ENCODE peak calls at places on chromosomes 1 and 21, in nine cellular contexts. One of them, this sample, is unnamed.

GRCh38 chr1:223750730-223751572 is 38.6 kb downstream of the CAPN2 start:
- DNase-seq in HAP-1: no peak
- DNase-seq in kidney: no peak
- DNase-seq in NT2/D1: no peak
- DNase-seq in effector memory CD4-positive, alpha-beta T cell: no peak
- DNase-seq in psoas muscle: no peak
- DNase-seq in fibroblast of pulmonary artery: no peak
- DNase-seq in Peyer's patch: peak; percentile 42
- DNase-seq in CD8-positive, alpha-beta memory T cell: no peak
- DNase-seq in this sample: no peak

GRCh38 chr1:39640861-39641260 is 1.4 kb upstream of the HEYL start:
- DNase-seq in CD8-positive, alpha-beta memory T cell: no peak
- DNase-seq in NT2/D1: no peak
- DNase-seq in kidney: no peak
- DNase-seq in psoas muscle: no peak
- DNase-seq in fibroblast of pulmonary artery: no peak
- DNase-seq in effector memory CD4-positive, alpha-beta T cell: no peak
- DNase-seq in HAP-1: no peak
- DNase-seq in Peyer's patch: no peak
- DNase-seq in this sample: no peak

GRCh38 chr1:196960854-196961253 is 16.5 kb upstream of the CFHR5 start:
- DNase-seq in HAP-1: no peak
- DNase-seq in fibroblast of pulmonary artery: no peak
- DNase-seq in kidney: no peak
- DNase-seq in NT2/D1: no peak
- DNase-seq in effector memory CD4-positive, alpha-beta T cell: no peak
- DNase-seq in Peyer's patch: no peak
- DNase-seq in CD8-positive, alpha-beta memory T cell: no peak
- DNase-seq in psoas muscle: no peak
- DNase-seq in this sample: no peak

GRCh38 chr1:86018311-86018923 is 138.2 kb downstream of the COL24A1 start:
- DNase-seq in NT2/D1: peak; percentile 22
- DNase-seq in Peyer's patch: no peak
- DNase-seq in psoas muscle: no peak
- DNase-seq in effector memory CD4-positive, alpha-beta T cell: no peak
- DNase-seq in kidney: no peak
- DNase-seq in HAP-1: peak; percentile 53
- DNase-seq in CD8-positive, alpha-beta memory T cell: no peak
- DNase-seq in fibroblast of pulmonary artery: peak; percentile 39
- DNase-seq in this sample: peak; percentile 23

GRCh38 chr1:110040548-110040947 is 6.1 kb downstream of the STRIP1 start:
- DNase-seq in kidney: no peak
- DNase-seq in effector memory CD4-positive, alpha-beta T cell: no peak
- DNase-seq in HAP-1: no peak
- DNase-seq in Peyer's patch: no peak
- DNase-seq in CD8-positive, alpha-beta memory T cell: no peak
- DNase-seq in NT2/D1: no peak
- DNase-seq in fibroblast of pulmonary artery: no peak
- DNase-seq in psoas muscle: no peak
- DNase-seq in this sample: no peak

GRCh38 chr1:18882511-18882910 is 19.8 kb downstream of the ALDH4A1 start:
- DNase-seq in kidney: no peak
- DNase-seq in fibroblast of pulmonary artery: peak; percentile 20
- DNase-seq in HAP-1: no peak
- DNase-seq in CD8-positive, alpha-beta memory T cell: no peak
- DNase-seq in psoas muscle: no peak
- DNase-seq in NT2/D1: no peak
- DNase-seq in effector memory CD4-positive, alpha-beta T cell: no peak
- DNase-seq in Peyer's patch: no peak
- DNase-seq in this sample: peak; percentile 53

GRCh38 chr1:18047122-18047521 is 60.5 kb upstream of the IGSF21 start:
- DNase-seq in fibroblast of pulmonary artery: no peak
- DNase-seq in HAP-1: no peak
- DNase-seq in CD8-positive, alpha-beta memory T cell: no peak
- DNase-seq in psoas muscle: no peak
- DNase-seq in effector memory CD4-positive, alpha-beta T cell: no peak
- DNase-seq in NT2/D1: no peak
- DNase-seq in kidney: no peak
- DNase-seq in Peyer's patch: no peak
- DNase-seq in this sample: no peak

GRCh38 chr1:234970731-234971476 is 157.7 kb downstream of the TOMM20 start:
- DNase-seq in HAP-1: peak; percentile 29
- DNase-seq in NT2/D1: peak; percentile 71
- DNase-seq in Peyer's patch: no peak
- DNase-seq in fibroblast of pulmonary artery: peak; percentile 96
- DNase-seq in CD8-positive, alpha-beta memory T cell: no peak
- DNase-seq in psoas muscle: peak; percentile 93
- DNase-seq in effector memory CD4-positive, alpha-beta T cell: no peak
- DNase-seq in kidney: peak; percentile 90
- DNase-seq in this sample: peak; percentile 99

GRCh38 chr1:178093958-178094751 is at the start of gene RASAL2:
- DNase-seq in effector memory CD4-positive, alpha-beta T cell: no peak
- DNase-seq in CD8-positive, alpha-beta memory T cell: no peak
- DNase-seq in psoas muscle: peak; percentile 87
- DNase-seq in kidney: peak; percentile 90
- DNase-seq in NT2/D1: peak; percentile 79
- DNase-seq in Peyer's patch: peak; percentile 82
- DNase-seq in HAP-1: peak; percentile 66
- DNase-seq in fibroblast of pulmonary artery: peak; percentile 60
- DNase-seq in this sample: peak; percentile 54

GRCh38 chr21:15781986-15782385 is 52.2 kb downstream of the USP25 start:
- DNase-seq in fibroblast of pulmonary artery: no peak
- DNase-seq in NT2/D1: no peak
- DNase-seq in HAP-1: no peak
- DNase-seq in kidney: peak; percentile 47
- DNase-seq in CD8-positive, alpha-beta memory T cell: no peak
- DNase-seq in effector memory CD4-positive, alpha-beta T cell: no peak
- DNase-seq in psoas muscle: no peak
- DNase-seq in Peyer's patch: no peak
- DNase-seq in this sample: no peak

GRCh38 chr1:33434363-33434750 is 3.5 kb upstream of the PHC2 start:
- DNase-seq in CD8-positive, alpha-beta memory T cell: no peak
- DNase-seq in effector memory CD4-positive, alpha-beta T cell: no peak
- DNase-seq in fibroblast of pulmonary artery: no peak
- DNase-seq in psoas muscle: no peak
- DNase-seq in Peyer's patch: no peak
- DNase-seq in HAP-1: no peak
- DNase-seq in kidney: no peak
- DNase-seq in NT2/D1: no peak
- DNase-seq in this sample: no peak

GRCh38 chr1:64828829-64829228 is 84.0 kb downstream of the RAVER2 start:
- DNase-seq in HAP-1: no peak
- DNase-seq in Peyer's patch: no peak
- DNase-seq in CD8-positive, alpha-beta memory T cell: no peak
- DNase-seq in effector memory CD4-positive, alpha-beta T cell: no peak
- DNase-seq in kidney: no peak
- DNase-seq in fibroblast of pulmonary artery: no peak
- DNase-seq in psoas muscle: no peak
- DNase-seq in NT2/D1: no peak
- DNase-seq in this sample: no peak

GRCh38 chr1:184734972-184735371 is 19.7 kb downstream of the EDEM3 start:
- DNase-seq in psoas muscle: no peak
- DNase-seq in CD8-positive, alpha-beta memory T cell: no peak
- DNase-seq in Peyer's patch: no peak
- DNase-seq in effector memory CD4-positive, alpha-beta T cell: no peak
- DNase-seq in HAP-1: no peak
- DNase-seq in NT2/D1: no peak
- DNase-seq in fibroblast of pulmonary artery: no peak
- DNase-seq in kidney: no peak
- DNase-seq in this sample: no peak

GRCh38 chr21:31612889-31613785 is 46.4 kb upstream of the SOD1 start:
- DNase-seq in kidney: no peak
- DNase-seq in fibroblast of pulmonary artery: no peak
- DNase-seq in CD8-positive, alpha-beta memory T cell: no peak
- DNase-seq in effector memory CD4-positive, alpha-beta T cell: no peak
- DNase-seq in HAP-1: no peak
- DNase-seq in psoas muscle: no peak
- DNase-seq in NT2/D1: no peak
- DNase-seq in Peyer's patch: no peak
- DNase-seq in this sample: peak; percentile 2

GRCh38 chr21:45662623-45663015 is 19.1 kb downstream of the PCBP3 start:
- DNase-seq in NT2/D1: no peak
- DNase-seq in fibroblast of pulmonary artery: no peak
- DNase-seq in Peyer's patch: no peak
- DNase-seq in effector memory CD4-positive, alpha-beta T cell: no peak
- DNase-seq in CD8-positive, alpha-beta memory T cell: no peak
- DNase-seq in kidney: no peak
- DNase-seq in HAP-1: no peak
- DNase-seq in psoas muscle: no peak
- DNase-seq in this sample: no peak

GRCh38 chr1:30064547-30064946 is 658.8 kb downstream of the MATN1 start:
- DNase-seq in fibroblast of pulmonary artery: no peak
- DNase-seq in psoas muscle: no peak
- DNase-seq in HAP-1: no peak
- DNase-seq in Peyer's patch: no peak
- DNase-seq in CD8-positive, alpha-beta memory T cell: no peak
- DNase-seq in effector memory CD4-positive, alpha-beta T cell: no peak
- DNase-seq in kidney: no peak
- DNase-seq in NT2/D1: no peak
- DNase-seq in this sample: no peak

GRCh38 chr1:151968058-151968457 is 25.6 kb downstream of the S100A10 start:
- DNase-seq in kidney: no peak
- DNase-seq in HAP-1: peak; percentile 68
- DNase-seq in Peyer's patch: peak; percentile 57
- DNase-seq in CD8-positive, alpha-beta memory T cell: peak; percentile 70
- DNase-seq in fibroblast of pulmonary artery: peak; percentile 65
- DNase-seq in psoas muscle: no peak
- DNase-seq in NT2/D1: no peak
- DNase-seq in effector memory CD4-positive, alpha-beta T cell: peak; percentile 15
- DNase-seq in this sample: peak; percentile 52

GRCh38 chr1:179091691-179092165 is 9.9 kb downstream of the TOR3A start:
- DNase-seq in psoas muscle: peak; percentile 93
- DNase-seq in NT2/D1: no peak
- DNase-seq in kidney: peak; percentile 79
- DNase-seq in HAP-1: no peak
- DNase-seq in CD8-positive, alpha-beta memory T cell: no peak
- DNase-seq in Peyer's patch: no peak
- DNase-seq in effector memory CD4-positive, alpha-beta T cell: no peak
- DNase-seq in fibroblast of pulmonary artery: peak; percentile 75
- DNase-seq in this sample: peak; percentile 96

GRCh38 chr1:150650193-150650592 is 20.8 kb upstream of the ENSA start:
- DNase-seq in NT2/D1: no peak
- DNase-seq in HAP-1: no peak
- DNase-seq in Peyer's patch: peak; percentile 68
- DNase-seq in fibroblast of pulmonary artery: peak; percentile 37
- DNase-seq in effector memory CD4-positive, alpha-beta T cell: no peak
- DNase-seq in psoas muscle: no peak
- DNase-seq in CD8-positive, alpha-beta memory T cell: no peak
- DNase-seq in kidney: no peak
- DNase-seq in this sample: no peak

GRCh38 chr21:26389971-26390641 is 183.0 kb downstream of the CYYR1 start:
- DNase-seq in fibroblast of pulmonary artery: peak; percentile 41
- DNase-seq in kidney: no peak
- DNase-seq in HAP-1: no peak
- DNase-seq in CD8-positive, alpha-beta memory T cell: no peak
- DNase-seq in NT2/D1: no peak
- DNase-seq in effector memory CD4-positive, alpha-beta T cell: no peak
- DNase-seq in psoas muscle: no peak
- DNase-seq in Peyer's patch: no peak
- DNase-seq in this sample: peak; percentile 80

GRCh38 chr21:20998456-20998789 is 214 bp downstream of the NCAM2 start:
- DNase-seq in Peyer's patch: no peak
- DNase-seq in NT2/D1: no peak
- DNase-seq in kidney: no peak
- DNase-seq in HAP-1: peak; percentile 12
- DNase-seq in psoas muscle: no peak
- DNase-seq in fibroblast of pulmonary artery: no peak
- DNase-seq in effector memory CD4-positive, alpha-beta T cell: no peak
- DNase-seq in CD8-positive, alpha-beta memory T cell: no peak
- DNase-seq in this sample: no peak
- H3K4me3 ChIP-seq in Peyer's patch: peak overlapping the region; percentile 51
- H3K4me3 ChIP-seq in NT2/D1: peak overlapping the region; percentile 65
- H3K4me3 ChIP-seq in kidney: peak overlapping the region; percentile 66
- H3K4me3 ChIP-seq in HAP-1: peak overlapping the region; percentile 38
- H3K4me3 ChIP-seq in psoas muscle: peak overlapping the region; percentile 67
- H3K4me3 ChIP-seq in fibroblast of pulmonary artery: peak overlapping the region; percentile 77
- H3K4me3 ChIP-seq in effector memory CD4-positive, alpha-beta T cell: peak overlapping the region; percentile 50
- H3K4me3 ChIP-seq in CD8-positive, alpha-beta memory T cell: peak overlapping the region; percentile 40
- H3K4me3 ChIP-seq in this sample: peak overlapping the region; percentile 66

GRCh38 chr1:101239095-101240040 is 2.5 kb downstream of the S1PR1 start:
- DNase-seq in kidney: peak; percentile 65
- DNase-seq in Peyer's patch: no peak
- DNase-seq in NT2/D1: no peak
- DNase-seq in HAP-1: no peak
- DNase-seq in fibroblast of pulmonary artery: no peak
- DNase-seq in psoas muscle: no peak
- DNase-seq in CD8-positive, alpha-beta memory T cell: peak; percentile 72
- DNase-seq in effector memory CD4-positive, alpha-beta T cell: peak; percentile 62
- DNase-seq in this sample: no peak
- H3K4me3 ChIP-seq in kidney: peak overlapping the region; percentile 47
- H3K4me3 ChIP-seq in Peyer's patch: peak overlapping the region; percentile 39
- H3K4me3 ChIP-seq in NT2/D1: no peak overlapping the region
- H3K4me3 ChIP-seq in HAP-1: no peak overlapping the region
- H3K4me3 ChIP-seq in fibroblast of pulmonary artery: peak overlapping the region; percentile 98
- H3K4me3 ChIP-seq in psoas muscle: peak overlapping the region; percentile 79
- H3K4me3 ChIP-seq in CD8-positive, alpha-beta memory T cell: peak overlapping the region; percentile 64
- H3K4me3 ChIP-seq in effector memory CD4-positive, alpha-beta T cell: peak overlapping the region; percentile 88
- H3K4me3 ChIP-seq in this sample: no peak overlapping the region

GRCh38 chr1:50978852-50979781 is 9.1 kb downstream of the CDKN2C start:
- DNase-seq in HAP-1: peak; percentile 69
- DNase-seq in NT2/D1: no peak
- DNase-seq in kidney: no peak
- DNase-seq in Peyer's patch: peak; percentile 60
- DNase-seq in psoas muscle: no peak
- DNase-seq in fibroblast of pulmonary artery: no peak
- DNase-seq in effector memory CD4-positive, alpha-beta T cell: no peak
- DNase-seq in CD8-positive, alpha-beta memory T cell: no peak
- DNase-seq in this sample: peak; percentile 27
- H3K4me3 ChIP-seq in HAP-1: peak overlapping the region; percentile 52
- H3K4me3 ChIP-seq in NT2/D1: peak overlapping the region; percentile 52
- H3K4me3 ChIP-seq in kidney: peak overlapping the region; percentile 59
- H3K4me3 ChIP-seq in Peyer's patch: peak overlapping the region; percentile 90
- H3K4me3 ChIP-seq in psoas muscle: peak overlapping the region; percentile 92
- H3K4me3 ChIP-seq in fibroblast of pulmonary artery: no peak overlapping the region
- H3K4me3 ChIP-seq in effector memory CD4-positive, alpha-beta T cell: peak overlapping the region; percentile 96
- H3K4me3 ChIP-seq in CD8-positive, alpha-beta memory T cell: peak overlapping the region; percentile 59
- H3K4me3 ChIP-seq in this sample: peak overlapping the region; percentile 72

DNA sequence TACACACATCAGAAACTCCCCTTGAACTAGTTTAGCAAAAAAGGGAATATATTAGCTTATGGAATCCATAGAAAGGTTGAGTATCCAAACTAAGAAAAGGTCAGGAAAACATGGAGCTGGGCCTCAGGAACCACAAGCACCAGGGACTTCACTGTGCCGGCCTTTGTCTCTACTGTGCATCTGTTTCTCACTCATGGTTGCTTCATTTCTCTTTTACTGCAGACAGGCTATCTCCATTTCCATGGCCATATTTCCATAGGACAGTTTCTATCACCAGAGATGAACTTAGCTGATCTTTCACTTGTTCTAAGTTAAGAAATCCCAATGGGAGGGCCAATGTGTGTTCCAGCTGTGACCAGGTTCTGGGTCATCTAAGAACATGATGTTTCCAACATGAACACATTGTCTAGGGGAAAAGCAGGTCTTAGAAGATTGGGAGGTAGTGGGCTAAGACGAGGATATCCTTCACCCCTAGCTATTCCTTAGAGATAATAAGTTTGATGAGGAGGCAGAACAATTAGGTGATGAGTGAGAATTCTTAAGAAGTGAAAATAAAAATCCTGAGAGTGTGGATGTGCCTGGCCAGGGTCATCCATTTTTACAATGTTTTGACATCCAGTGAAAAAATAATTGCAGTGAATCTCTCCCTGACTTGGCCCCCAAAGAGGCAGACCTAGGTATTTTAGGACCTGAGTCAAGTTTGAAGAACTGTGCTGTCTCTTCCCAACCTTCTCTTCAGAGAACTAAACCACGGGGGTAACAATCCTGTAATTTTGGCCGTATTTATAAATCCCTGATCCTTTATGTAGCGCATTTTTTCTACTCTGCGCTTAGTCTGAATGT is 43.5 kb upstream of the PPP2R5A start:
- DNase-seq in fibroblast of pulmonary artery: no peak
- DNase-seq in HAP-1: no peak
- DNase-seq in NT2/D1: no peak
- DNase-seq in kidney: no peak
- DNase-seq in CD8-positive, alpha-beta memory T cell: no peak
- DNase-seq in effector memory CD4-positive, alpha-beta T cell: no peak
- DNase-seq in psoas muscle: no peak
- DNase-seq in Peyer's patch: no peak
- DNase-seq in this sample: no peak
- H3K4me3 ChIP-seq in fibroblast of pulmonary artery: no peak overlapping the region
- H3K4me3 ChIP-seq in HAP-1: no peak overlapping the region
- H3K4me3 ChIP-seq in NT2/D1: no peak overlapping the region
- H3K4me3 ChIP-seq in kidney: no peak overlapping the region
- H3K4me3 ChIP-seq in CD8-positive, alpha-beta memory T cell: no peak overlapping the region
- H3K4me3 ChIP-seq in effector memory CD4-positive, alpha-beta T cell: no peak overlapping the region
- H3K4me3 ChIP-seq in psoas muscle: peak overlapping the region; percentile 17
- H3K4me3 ChIP-seq in Peyer's patch: no peak overlapping the region
- H3K4me3 ChIP-seq in this sample: no peak overlapping the region

This sample was measured in AG10803.